ENCODE peak calls at places on chromosomes 11 and 22, in eight cellular contexts. Y, H, I, A, B, D, E and O are unnamed samples.

GRCh38 chr22:39177791-39178190 is 25.3 kb upstream of the CBX7 start:
- DNase-seq in Y (no peak), H (no peak), I (peak; percentile 76), A (no peak), B (no peak), D (no peak), E (no peak), O (no peak)

GRCh38 chr11:31997955-31998354 is 92.9 kb upstream of the RCN1 start:
- DNase-seq in Y (no peak), H (no peak), I (no peak), A (no peak), B (no peak), D (no peak), E (no peak), O (no peak)

GRCh38 chr11:134545521-134545920 is 133.5 kb upstream of the B3GAT1 start:
- DNase-seq in Y (no peak), H (no peak), I (no peak), A (no peak), B (no peak), D (no peak), E (no peak), O (no peak)

GRCh38 chr11:77207618-77208313 is 79.7 kb downstream of the MYO7A start:
- DNase-seq in Y (no peak), H (no peak), I (no peak), A (no peak), B (no peak), D (no peak), E (no peak), O (no peak)

GRCh38 chr11:235180-235997 is 753 bp downstream of the SIRT3 start:
- DNase-seq in Y (peak; percentile 61), H (no peak), I (no peak), A (no peak), B (no peak), D (no peak), E (peak; percentile 63), O (no peak)

GRCh38 chr11:73271936-73272679 is at the start of gene P2RY6:
- DNase-seq in Y (peak; percentile 70), H (no peak), I (no peak), A (no peak), B (no peak), D (no peak), E (no peak), O (no peak)

GRCh38 chr22:23036684-23037428 is 33.5 kb upstream of the GNAZ start:
- DNase-seq in Y (no peak), H (no peak), I (no peak), A (no peak), B (no peak), D (no peak), E (no peak), O (peak; percentile 58)

GRCh38 chr11:44464741-44465140 is 100.7 kb upstream of the CD82 start:
- DNase-seq in Y (no peak), H (no peak), I (no peak), A (no peak), B (no peak), D (peak; percentile 24), E (no peak), O (peak; percentile 35)

GRCh38 chr22:49396817-49397216 is 430.9 kb downstream of the BRD1 start:
- DNase-seq in Y (no peak), H (no peak), I (no peak), A (no peak), B (peak; percentile 9), D (no peak), E (no peak), O (no peak)

GRCh38 chr22:45548991-45549736 is 46.5 kb downstream of the FBLN1 start:
- DNase-seq in Y (peak; percentile 94), H (no peak), I (no peak), A (peak; percentile 69), B (peak; percentile 67), D (peak; percentile 49), E (no peak), O (no peak)
- TF ChIP-seq CTCF in Y (no peak), H (no peak), I (peak; percentile 28), A (peak; percentile 49), B (peak; percentile 67), D (peak; percentile 13), E (no peak), O (peak; percentile 64)

DNA sequence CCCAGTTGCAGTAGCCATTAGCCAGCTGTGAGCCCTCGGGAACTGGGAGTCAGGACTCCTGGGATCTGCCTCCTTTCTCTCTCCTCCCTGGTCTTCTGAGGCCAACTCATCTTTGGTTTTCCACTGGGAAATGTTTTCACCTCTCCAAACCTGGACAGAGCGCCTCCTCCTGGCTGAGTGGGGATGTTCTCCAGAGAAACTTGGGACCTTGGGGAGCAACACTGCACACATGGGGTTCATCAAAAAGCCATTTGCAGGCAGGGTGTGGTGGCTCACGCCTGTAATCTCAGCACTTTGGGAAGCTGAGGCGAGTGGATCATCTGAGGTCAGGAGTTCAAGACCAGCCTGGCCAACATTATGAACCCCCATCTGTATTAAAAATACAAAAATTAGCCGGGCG is 145.4 kb downstream of the NECTIN1 start:
- DNase-seq in Y (no peak), H (no peak), I (no peak), A (no peak), B (no peak), D (no peak), E (no peak), O (no peak)
- TF ChIP-seq CTCF in Y (no peak), H (no peak), I (no peak), A (no peak), B (peak; percentile 39), D (peak; percentile 20), E (peak; percentile 13), O (peak; percentile 56)

GRCh38 chr11:74492084-74492483 is 1.4 kb downstream of the LIPT2 start:
- DNase-seq in Y (no peak), H (no peak), I (no peak), A (no peak), B (no peak), D (no peak), E (no peak), O (no peak)

GRCh38 chr11:74485868-74486267 is 7.7 kb downstream of the LIPT2 start:
- DNase-seq in Y (no peak), H (no peak), I (no peak), A (no peak), B (no peak), D (no peak), E (no peak), O (no peak)

GRCh38 chr11:74492974-74493815 is at the start of gene LIPT2:
- DNase-seq in Y (peak; percentile 98), H (peak; percentile 90), I (peak; percentile 98), A (peak; percentile 98), B (peak; percentile 95), D (peak; percentile 99), E (peak; percentile 95), O (peak; percentile 99)

GRCh38 chr11:74490945-74491344 is 2.6 kb downstream of the LIPT2 start:
- DNase-seq in Y (no peak), H (no peak), I (no peak), A (no peak), B (no peak), D (no peak), E (no peak), O (no peak)

DNA sequence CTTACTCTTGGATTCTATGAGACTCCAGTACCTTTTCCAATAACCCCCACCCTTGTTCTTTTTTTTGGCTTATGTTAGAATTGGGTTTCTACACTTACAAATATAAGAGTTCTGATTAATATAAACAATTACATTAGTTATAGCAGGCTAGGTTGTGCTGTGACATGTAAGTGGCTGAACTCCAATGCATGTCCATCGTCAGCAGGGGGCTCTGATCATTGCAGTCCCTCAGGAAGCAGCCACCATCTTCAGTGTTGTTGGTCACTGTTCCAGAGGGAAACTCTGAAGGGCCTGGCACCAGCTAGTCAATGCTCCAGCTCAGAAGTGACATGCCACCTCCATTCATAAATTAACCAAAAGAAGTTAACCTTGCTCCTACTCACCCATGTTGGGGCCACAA is 5.6 kb downstream of the LIPT2 start:
- DNase-seq in Y (no peak), H (no peak), I (no peak), A (peak; percentile 63), B (no peak), D (peak; percentile 61), E (no peak), O (peak; percentile 19)
- TF ChIP-seq CTCF in Y (no peak), H (peak; percentile 24), I (no peak), A (peak; percentile 51), B (peak; percentile 65), D (peak; percentile 55), E (peak; percentile 32), O (peak; percentile 58)

GRCh38 chr11:83819936-83820549 is 533.9 kb upstream of the CCDC90B start:
- DNase-seq in Y (no peak), H (no peak), I (no peak), A (no peak), B (peak; percentile 32), D (peak; percentile 43), E (peak; percentile 20), O (peak; percentile 49)
- TF ChIP-seq CTCF in Y (peak; percentile 44), H (peak; percentile 20), I (peak; percentile 71), A (peak; percentile 34), B (peak; percentile 40), D (peak; percentile 28), E (no peak), O (peak; percentile 82)

GRCh38 chr22:32634424-32634981 is 159.9 kb downstream of the FBXO7 start:
- DNase-seq in Y (no peak), H (no peak), I (no peak), A (no peak), B (no peak), D (no peak), E (no peak), O (no peak)
- TF ChIP-seq CTCF in Y (no peak), H (no peak), I (no peak), A (no peak), B (no peak), D (no peak), E (no peak), O (no peak)

GRCh38 chr11:110432713-110433392 is 3.1 kb downstream of the FDX1 start:
- DNase-seq in Y (no peak), H (no peak), I (no peak), A (no peak), B (no peak), D (no peak), E (no peak), O (no peak)

GRCh38 chr11:110428956-110429613 is 663 bp upstream of the FDX1 start:
- DNase-seq in Y (no peak), H (no peak), I (no peak), A (no peak), B (no peak), D (no peak), E (no peak), O (peak; percentile 41)

GRCh38 chr11:110431212-110432073 is 1.7 kb downstream of the FDX1 start:
- DNase-seq in Y (no peak), H (no peak), I (no peak), A (no peak), B (no peak), D (no peak), E (peak; percentile 39), O (peak; percentile 48)

GRCh38 chr11:110429614-110430266 is at the start of gene FDX1:
- DNase-seq in Y (peak; percentile 87), H (peak; percentile 23), I (peak; percentile 91), A (peak; percentile 74), B (peak; percentile 72), D (peak; percentile 90), E (peak; percentile 87), O (peak; percentile 94)

GRCh38 chr11:110430267-110431211 is 791 bp downstream of the FDX1 start:
- DNase-seq in Y (peak; percentile 67), H (peak; percentile 8), I (no peak), A (peak; percentile 8), B (no peak), D (no peak), E (peak; percentile 53), O (peak; percentile 45)
- TF ChIP-seq CTCF in Y (no peak), H (no peak), I (no peak), A (no peak), B (no peak), D (no peak), E (no peak), O (peak; percentile 35)